ENCODE peak calls at places on chromosome 19, in nine cellular contexts. One of them, this sample, is unnamed.

GRCh38 chr19:55096061-55096701 is 20.5 kb downstream of the EPS8L1 start:
- DNase-seq in NCI-H1417 treated with DMSO at 0.1 percent for 48 hours: no peak
- DNase-seq in spleen: no peak
- DNase-seq in activated gamma-delta T cell: no peak
- DNase-seq in stimulated activated naive B cell treated with anti-CD40 and anti-IgM and Interleukin-4, amounts not matched to agents 10 μg/mL and 1 μg/mL and 100 μg/mL, for 72 hours: no peak
- DNase-seq in stimulated activated CD8-positive, alpha-beta memory T cell treated with anti-CD3 and anti-CD28 coated beads, Interleukin-15, amount 100 ng/mL, for 1 hour: no peak
- DNase-seq in RWPE1: no peak
- DNase-seq in activated CD4-positive, alpha-beta T cell treated with anti-CD3 and anti-CD28 coated beads, Interleukin-2, amount 50 U/mL, for 48 hours: no peak
- DNase-seq in T1000: no peak
- DNase-seq in this sample: no peak

GRCh38 chr19:4393947-4394590 is 6.3 kb downstream of the SH3GL1 start:
- DNase-seq in spleen: no peak
- DNase-seq in NCI-H1417 treated with DMSO at 0.1 percent for 48 hours: no peak
- DNase-seq in stimulated activated naive B cell treated with anti-CD40 and anti-IgM and Interleukin-4, amounts not matched to agents 10 μg/mL and 1 μg/mL and 100 μg/mL, for 72 hours: no peak
- DNase-seq in RWPE1: no peak
- DNase-seq in T1000: no peak
- DNase-seq in activated gamma-delta T cell: no peak
- DNase-seq in activated CD4-positive, alpha-beta T cell treated with anti-CD3 and anti-CD28 coated beads, Interleukin-2, amount 50 U/mL, for 48 hours: no peak
- DNase-seq in stimulated activated CD8-positive, alpha-beta memory T cell treated with anti-CD3 and anti-CD28 coated beads, Interleukin-15, amount 100 ng/mL, for 1 hour: no peak
- DNase-seq in this sample: no peak

GRCh38 chr19:32047788-32048187 is 297.6 kb upstream of the ZNF507 start:
- DNase-seq in stimulated activated CD8-positive, alpha-beta memory T cell treated with anti-CD3 and anti-CD28 coated beads, Interleukin-15, amount 100 ng/mL, for 1 hour: no peak
- DNase-seq in T1000: no peak
- DNase-seq in RWPE1: no peak
- DNase-seq in stimulated activated naive B cell treated with anti-CD40 and anti-IgM and Interleukin-4, amounts not matched to agents 10 μg/mL and 1 μg/mL and 100 μg/mL, for 72 hours: no peak
- DNase-seq in NCI-H1417 treated with DMSO at 0.1 percent for 48 hours: no peak
- DNase-seq in activated CD4-positive, alpha-beta T cell treated with anti-CD3 and anti-CD28 coated beads, Interleukin-2, amount 50 U/mL, for 48 hours: no peak
- DNase-seq in activated gamma-delta T cell: no peak
- DNase-seq in spleen: no peak
- DNase-seq in this sample: no peak

GRCh38 chr19:55622242-55622969 is 2.0 kb downstream of the ZNF784 start:
- DNase-seq in stimulated activated CD8-positive, alpha-beta memory T cell treated with anti-CD3 and anti-CD28 coated beads, Interleukin-15, amount 100 ng/mL, for 1 hour: no peak
- DNase-seq in activated gamma-delta T cell: no peak
- DNase-seq in spleen: peak; percentile 78
- DNase-seq in NCI-H1417 treated with DMSO at 0.1 percent for 48 hours: no peak
- DNase-seq in activated CD4-positive, alpha-beta T cell treated with anti-CD3 and anti-CD28 coated beads, Interleukin-2, amount 50 U/mL, for 48 hours: no peak
- DNase-seq in RWPE1: no peak
- DNase-seq in T1000: no peak
- DNase-seq in stimulated activated naive B cell treated with anti-CD40 and anti-IgM and Interleukin-4, amounts not matched to agents 10 μg/mL and 1 μg/mL and 100 μg/mL, for 72 hours: no peak
- DNase-seq in this sample: no peak

GRCh38 chr19:36182612-36183454 is 30.6 kb upstream of the COX7A1 start:
- DNase-seq in NCI-H1417 treated with DMSO at 0.1 percent for 48 hours: no peak
- DNase-seq in activated gamma-delta T cell: no peak
- DNase-seq in activated CD4-positive, alpha-beta T cell treated with anti-CD3 and anti-CD28 coated beads, Interleukin-2, amount 50 U/mL, for 48 hours: no peak
- DNase-seq in stimulated activated naive B cell treated with anti-CD40 and anti-IgM and Interleukin-4, amounts not matched to agents 10 μg/mL and 1 μg/mL and 100 μg/mL, for 72 hours: no peak
- DNase-seq in RWPE1: peak; percentile 24
- DNase-seq in T1000: no peak
- DNase-seq in stimulated activated CD8-positive, alpha-beta memory T cell treated with anti-CD3 and anti-CD28 coated beads, Interleukin-15, amount 100 ng/mL, for 1 hour: no peak
- DNase-seq in spleen: no peak
- DNase-seq in this sample: no peak

GRCh38 chr19:10760268-10760944 is 42.5 kb downstream of the DNM2 start:
- DNase-seq in stimulated activated naive B cell treated with anti-CD40 and anti-IgM and Interleukin-4, amounts not matched to agents 10 μg/mL and 1 μg/mL and 100 μg/mL, for 72 hours: peak; percentile 47
- DNase-seq in activated gamma-delta T cell: no peak
- DNase-seq in T1000: no peak
- DNase-seq in RWPE1: no peak
- DNase-seq in activated CD4-positive, alpha-beta T cell treated with anti-CD3 and anti-CD28 coated beads, Interleukin-2, amount 50 U/mL, for 48 hours: peak; percentile 34
- DNase-seq in stimulated activated CD8-positive, alpha-beta memory T cell treated with anti-CD3 and anti-CD28 coated beads, Interleukin-15, amount 100 ng/mL, for 1 hour: no peak
- DNase-seq in spleen: no peak
- DNase-seq in NCI-H1417 treated with DMSO at 0.1 percent for 48 hours: no peak
- DNase-seq in this sample: no peak

GRCh38 chr19:7397687-7398086 is 49.0 kb downstream of the ARHGEF18 start:
- DNase-seq in activated gamma-delta T cell: no peak
- DNase-seq in T1000: peak; percentile 28
- DNase-seq in stimulated activated CD8-positive, alpha-beta memory T cell treated with anti-CD3 and anti-CD28 coated beads, Interleukin-15, amount 100 ng/mL, for 1 hour: no peak
- DNase-seq in NCI-H1417 treated with DMSO at 0.1 percent for 48 hours: no peak
- DNase-seq in activated CD4-positive, alpha-beta T cell treated with anti-CD3 and anti-CD28 coated beads, Interleukin-2, amount 50 U/mL, for 48 hours: no peak
- DNase-seq in RWPE1: no peak
- DNase-seq in spleen: no peak
- DNase-seq in stimulated activated naive B cell treated with anti-CD40 and anti-IgM and Interleukin-4, amounts not matched to agents 10 μg/mL and 1 μg/mL and 100 μg/mL, for 72 hours: no peak
- DNase-seq in this sample: no peak

GRCh38 chr19:16888629-16889371 is at the start of gene F2RL3:
- DNase-seq in activated CD4-positive, alpha-beta T cell treated with anti-CD3 and anti-CD28 coated beads, Interleukin-2, amount 50 U/mL, for 48 hours: no peak
- DNase-seq in T1000: no peak
- DNase-seq in NCI-H1417 treated with DMSO at 0.1 percent for 48 hours: no peak
- DNase-seq in RWPE1: no peak
- DNase-seq in activated gamma-delta T cell: no peak
- DNase-seq in stimulated activated CD8-positive, alpha-beta memory T cell treated with anti-CD3 and anti-CD28 coated beads, Interleukin-15, amount 100 ng/mL, for 1 hour: no peak
- DNase-seq in stimulated activated naive B cell treated with anti-CD40 and anti-IgM and Interleukin-4, amounts not matched to agents 10 μg/mL and 1 μg/mL and 100 μg/mL, for 72 hours: peak; percentile 43
- DNase-seq in spleen: peak; percentile 86
- DNase-seq in this sample: no peak

GRCh38 chr19:2050349-2050990 is 574 bp downstream of the MKNK2 start:
- DNase-seq in stimulated activated naive B cell treated with anti-CD40 and anti-IgM and Interleukin-4, amounts not matched to agents 10 μg/mL and 1 μg/mL and 100 μg/mL, for 72 hours: no peak
- DNase-seq in activated gamma-delta T cell: no peak
- DNase-seq in activated CD4-positive, alpha-beta T cell treated with anti-CD3 and anti-CD28 coated beads, Interleukin-2, amount 50 U/mL, for 48 hours: no peak
- DNase-seq in stimulated activated CD8-positive, alpha-beta memory T cell treated with anti-CD3 and anti-CD28 coated beads, Interleukin-15, amount 100 ng/mL, for 1 hour: no peak
- DNase-seq in T1000: no peak
- DNase-seq in spleen: no peak
- DNase-seq in NCI-H1417 treated with DMSO at 0.1 percent for 48 hours: no peak
- DNase-seq in RWPE1: no peak
- DNase-seq in this sample: peak; percentile 68

GRCh38 chr19:1370579-1371361 is 12.9 kb upstream of the NDUFS7 start:
- DNase-seq in stimulated activated naive B cell treated with anti-CD40 and anti-IgM and Interleukin-4, amounts not matched to agents 10 μg/mL and 1 μg/mL and 100 μg/mL, for 72 hours: no peak
- DNase-seq in spleen: no peak
- DNase-seq in activated gamma-delta T cell: no peak
- DNase-seq in stimulated activated CD8-positive, alpha-beta memory T cell treated with anti-CD3 and anti-CD28 coated beads, Interleukin-15, amount 100 ng/mL, for 1 hour: no peak
- DNase-seq in RWPE1: no peak
- DNase-seq in NCI-H1417 treated with DMSO at 0.1 percent for 48 hours: no peak
- DNase-seq in activated CD4-positive, alpha-beta T cell treated with anti-CD3 and anti-CD28 coated beads, Interleukin-2, amount 50 U/mL, for 48 hours: no peak
- DNase-seq in T1000: no peak
- DNase-seq in this sample: no peak

GRCh38 chr19:48444129-48444932 is 1.5 kb upstream of the GRWD1 start:
- DNase-seq in T1000: no peak
- DNase-seq in stimulated activated CD8-positive, alpha-beta memory T cell treated with anti-CD3 and anti-CD28 coated beads, Interleukin-15, amount 100 ng/mL, for 1 hour: no peak
- DNase-seq in RWPE1: no peak
- DNase-seq in NCI-H1417 treated with DMSO at 0.1 percent for 48 hours: no peak
- DNase-seq in spleen: peak; percentile 76
- DNase-seq in activated gamma-delta T cell: no peak
- DNase-seq in activated CD4-positive, alpha-beta T cell treated with anti-CD3 and anti-CD28 coated beads, Interleukin-2, amount 50 U/mL, for 48 hours: no peak
- DNase-seq in stimulated activated naive B cell treated with anti-CD40 and anti-IgM and Interleukin-4, amounts not matched to agents 10 μg/mL and 1 μg/mL and 100 μg/mL, for 72 hours: no peak
- DNase-seq in this sample: no peak

GRCh38 chr19:4911786-4912672 is 2.7 kb downstream of the UHRF1 start:
- DNase-seq in stimulated activated naive B cell treated with anti-CD40 and anti-IgM and Interleukin-4, amounts not matched to agents 10 μg/mL and 1 μg/mL and 100 μg/mL, for 72 hours: peak; percentile 43
- DNase-seq in RWPE1: peak; percentile 98
- DNase-seq in activated gamma-delta T cell: no peak
- DNase-seq in spleen: peak; percentile 83
- DNase-seq in NCI-H1417 treated with DMSO at 0.1 percent for 48 hours: no peak
- DNase-seq in stimulated activated CD8-positive, alpha-beta memory T cell treated with anti-CD3 and anti-CD28 coated beads, Interleukin-15, amount 100 ng/mL, for 1 hour: peak; percentile 43
- DNase-seq in activated CD4-positive, alpha-beta T cell treated with anti-CD3 and anti-CD28 coated beads, Interleukin-2, amount 50 U/mL, for 48 hours: peak; percentile 74
- DNase-seq in T1000: peak; percentile 93
- DNase-seq in this sample: peak; percentile 88

GRCh38 chr19:38846097-38846496 is 3.7 kb downstream of the HNRNPL start:
- DNase-seq in activated gamma-delta T cell: no peak
- DNase-seq in T1000: no peak
- DNase-seq in RWPE1: no peak
- DNase-seq in activated CD4-positive, alpha-beta T cell treated with anti-CD3 and anti-CD28 coated beads, Interleukin-2, amount 50 U/mL, for 48 hours: no peak
- DNase-seq in spleen: peak; percentile 35
- DNase-seq in NCI-H1417 treated with DMSO at 0.1 percent for 48 hours: no peak
- DNase-seq in stimulated activated naive B cell treated with anti-CD40 and anti-IgM and Interleukin-4, amounts not matched to agents 10 μg/mL and 1 μg/mL and 100 μg/mL, for 72 hours: no peak
- DNase-seq in stimulated activated CD8-positive, alpha-beta memory T cell treated with anti-CD3 and anti-CD28 coated beads, Interleukin-15, amount 100 ng/mL, for 1 hour: no peak
- DNase-seq in this sample: no peak

GRCh38 chr19:6667114-6667627 is 2.8 kb downstream of the TNFSF14 start:
- DNase-seq in T1000: no peak
- DNase-seq in spleen: peak; percentile 87
- DNase-seq in RWPE1: peak; percentile 77
- DNase-seq in activated gamma-delta T cell: no peak
- DNase-seq in NCI-H1417 treated with DMSO at 0.1 percent for 48 hours: no peak
- DNase-seq in activated CD4-positive, alpha-beta T cell treated with anti-CD3 and anti-CD28 coated beads, Interleukin-2, amount 50 U/mL, for 48 hours: peak; percentile 58
- DNase-seq in stimulated activated naive B cell treated with anti-CD40 and anti-IgM and Interleukin-4, amounts not matched to agents 10 μg/mL and 1 μg/mL and 100 μg/mL, for 72 hours: no peak
- DNase-seq in stimulated activated CD8-positive, alpha-beta memory T cell treated with anti-CD3 and anti-CD28 coated beads, Interleukin-15, amount 100 ng/mL, for 1 hour: no peak
- DNase-seq in this sample: no peak

GRCh38 chr19:35309481-35310279 is 17.7 kb downstream of the MAG start:
- DNase-seq in activated gamma-delta T cell: no peak
- DNase-seq in NCI-H1417 treated with DMSO at 0.1 percent for 48 hours: no peak
- DNase-seq in activated CD4-positive, alpha-beta T cell treated with anti-CD3 and anti-CD28 coated beads, Interleukin-2, amount 50 U/mL, for 48 hours: no peak
- DNase-seq in RWPE1: no peak
- DNase-seq in stimulated activated CD8-positive, alpha-beta memory T cell treated with anti-CD3 and anti-CD28 coated beads, Interleukin-15, amount 100 ng/mL, for 1 hour: no peak
- DNase-seq in spleen: no peak
- DNase-seq in stimulated activated naive B cell treated with anti-CD40 and anti-IgM and Interleukin-4, amounts not matched to agents 10 μg/mL and 1 μg/mL and 100 μg/mL, for 72 hours: no peak
- DNase-seq in T1000: no peak
- DNase-seq in this sample: no peak

GRCh38 chr19:1780272-1780957 is 27.1 kb downstream of the ONECUT3 start:
- DNase-seq in stimulated activated naive B cell treated with anti-CD40 and anti-IgM and Interleukin-4, amounts not matched to agents 10 μg/mL and 1 μg/mL and 100 μg/mL, for 72 hours: no peak
- DNase-seq in T1000: peak; percentile 28
- DNase-seq in NCI-H1417 treated with DMSO at 0.1 percent for 48 hours: no peak
- DNase-seq in stimulated activated CD8-positive, alpha-beta memory T cell treated with anti-CD3 and anti-CD28 coated beads, Interleukin-15, amount 100 ng/mL, for 1 hour: no peak
- DNase-seq in spleen: no peak
- DNase-seq in activated gamma-delta T cell: no peak
- DNase-seq in RWPE1: no peak
- DNase-seq in activated CD4-positive, alpha-beta T cell treated with anti-CD3 and anti-CD28 coated beads, Interleukin-2, amount 50 U/mL, for 48 hours: no peak
- DNase-seq in this sample: no peak

GRCh38 chr19:43430142-43430710 is 15.5 kb downstream of the TEX101 start:
- DNase-seq in T1000: no peak
- DNase-seq in NCI-H1417 treated with DMSO at 0.1 percent for 48 hours: no peak
- DNase-seq in RWPE1: no peak
- DNase-seq in activated CD4-positive, alpha-beta T cell treated with anti-CD3 and anti-CD28 coated beads, Interleukin-2, amount 50 U/mL, for 48 hours: no peak
- DNase-seq in stimulated activated CD8-positive, alpha-beta memory T cell treated with anti-CD3 and anti-CD28 coated beads, Interleukin-15, amount 100 ng/mL, for 1 hour: no peak
- DNase-seq in spleen: no peak
- DNase-seq in activated gamma-delta T cell: no peak
- DNase-seq in stimulated activated naive B cell treated with anti-CD40 and anti-IgM and Interleukin-4, amounts not matched to agents 10 μg/mL and 1 μg/mL and 100 μg/mL, for 72 hours: no peak
- DNase-seq in this sample: no peak

GRCh38 chr19:35509861-35510625 is 3.4 kb downstream of the DMKN start:
- DNase-seq in T1000: no peak
- DNase-seq in stimulated activated CD8-positive, alpha-beta memory T cell treated with anti-CD3 and anti-CD28 coated beads, Interleukin-15, amount 100 ng/mL, for 1 hour: peak; percentile 64
- DNase-seq in RWPE1: peak; percentile 93
- DNase-seq in activated gamma-delta T cell: peak; percentile 40
- DNase-seq in NCI-H1417 treated with DMSO at 0.1 percent for 48 hours: no peak
- DNase-seq in stimulated activated naive B cell treated with anti-CD40 and anti-IgM and Interleukin-4, amounts not matched to agents 10 μg/mL and 1 μg/mL and 100 μg/mL, for 72 hours: peak; percentile 63
- DNase-seq in activated CD4-positive, alpha-beta T cell treated with anti-CD3 and anti-CD28 coated beads, Interleukin-2, amount 50 U/mL, for 48 hours: peak; percentile 83
- DNase-seq in spleen: peak; percentile 93
- DNase-seq in this sample: peak; percentile 95

GRCh38 chr19:6126335-6126974 is 9.0 kb upstream of the ACSBG2 start:
- DNase-seq in activated gamma-delta T cell: no peak
- DNase-seq in T1000: no peak
- DNase-seq in stimulated activated naive B cell treated with anti-CD40 and anti-IgM and Interleukin-4, amounts not matched to agents 10 μg/mL and 1 μg/mL and 100 μg/mL, for 72 hours: no peak
- DNase-seq in spleen: no peak
- DNase-seq in stimulated activated CD8-positive, alpha-beta memory T cell treated with anti-CD3 and anti-CD28 coated beads, Interleukin-15, amount 100 ng/mL, for 1 hour: no peak
- DNase-seq in RWPE1: peak; percentile 66
- DNase-seq in activated CD4-positive, alpha-beta T cell treated with anti-CD3 and anti-CD28 coated beads, Interleukin-2, amount 50 U/mL, for 48 hours: no peak
- DNase-seq in NCI-H1417 treated with DMSO at 0.1 percent for 48 hours: peak; percentile 4
- DNase-seq in this sample: no peak

GRCh38 chr19:30316560-30317106 is 55.6 kb upstream of the ZNF536 start:
- DNase-seq in NCI-H1417 treated with DMSO at 0.1 percent for 48 hours: no peak
- DNase-seq in activated CD4-positive, alpha-beta T cell treated with anti-CD3 and anti-CD28 coated beads, Interleukin-2, amount 50 U/mL, for 48 hours: no peak
- DNase-seq in stimulated activated CD8-positive, alpha-beta memory T cell treated with anti-CD3 and anti-CD28 coated beads, Interleukin-15, amount 100 ng/mL, for 1 hour: no peak
- DNase-seq in RWPE1: no peak
- DNase-seq in stimulated activated naive B cell treated with anti-CD40 and anti-IgM and Interleukin-4, amounts not matched to agents 10 μg/mL and 1 μg/mL and 100 μg/mL, for 72 hours: no peak
- DNase-seq in spleen: no peak
- DNase-seq in activated gamma-delta T cell: no peak
- DNase-seq in T1000: no peak
- DNase-seq in this sample: no peak

GRCh38 chr19:30162718-30163117 is 209.5 kb upstream of the ZNF536 start:
- DNase-seq in activated CD4-positive, alpha-beta T cell treated with anti-CD3 and anti-CD28 coated beads, Interleukin-2, amount 50 U/mL, for 48 hours: no peak
- DNase-seq in NCI-H1417 treated with DMSO at 0.1 percent for 48 hours: no peak
- DNase-seq in T1000: no peak
- DNase-seq in stimulated activated CD8-positive, alpha-beta memory T cell treated with anti-CD3 and anti-CD28 coated beads, Interleukin-15, amount 100 ng/mL, for 1 hour: no peak
- DNase-seq in spleen: no peak
- DNase-seq in RWPE1: no peak
- DNase-seq in stimulated activated naive B cell treated with anti-CD40 and anti-IgM and Interleukin-4, amounts not matched to agents 10 μg/mL and 1 μg/mL and 100 μg/mL, for 72 hours: no peak
- DNase-seq in activated gamma-delta T cell: no peak
- DNase-seq in this sample: no peak

GRCh38 chr19:11296264-11296663 is 304 bp downstream of the TSPAN16 start:
- DNase-seq in stimulated activated CD8-positive, alpha-beta memory T cell treated with anti-CD3 and anti-CD28 coated beads, Interleukin-15, amount 100 ng/mL, for 1 hour: no peak
- DNase-seq in RWPE1: no peak
- DNase-seq in NCI-H1417 treated with DMSO at 0.1 percent for 48 hours: no peak
- DNase-seq in spleen: no peak
- DNase-seq in activated gamma-delta T cell: no peak
- DNase-seq in activated CD4-positive, alpha-beta T cell treated with anti-CD3 and anti-CD28 coated beads, Interleukin-2, amount 50 U/mL, for 48 hours: no peak
- DNase-seq in T1000: no peak
- DNase-seq in stimulated activated naive B cell treated with anti-CD40 and anti-IgM and Interleukin-4, amounts not matched to agents 10 μg/mL and 1 μg/mL and 100 μg/mL, for 72 hours: no peak
- DNase-seq in this sample: no peak

GRCh38 chr19:23075031-23075733 is 41.6 kb upstream of the ZNF730 start:
- DNase-seq in stimulated activated naive B cell treated with anti-CD40 and anti-IgM and Interleukin-4, amounts not matched to agents 10 μg/mL and 1 μg/mL and 100 μg/mL, for 72 hours: peak; percentile 23
- DNase-seq in NCI-H1417 treated with DMSO at 0.1 percent for 48 hours: peak; percentile 52
- DNase-seq in activated CD4-positive, alpha-beta T cell treated with anti-CD3 and anti-CD28 coated beads, Interleukin-2, amount 50 U/mL, for 48 hours: peak; percentile 1
- DNase-seq in spleen: peak; percentile 71
- DNase-seq in activated gamma-delta T cell: no peak
- DNase-seq in T1000: peak; percentile 65
- DNase-seq in RWPE1: no peak
- DNase-seq in stimulated activated CD8-positive, alpha-beta memory T cell treated with anti-CD3 and anti-CD28 coated beads, Interleukin-15, amount 100 ng/mL, for 1 hour: no peak
- DNase-seq in this sample: peak; percentile 51

This sample was measured in activated CD8-positive, alpha-beta memory T cell treated with anti-CD3 and anti-CD28 coated beads, Interleukin-2, amount 50 U/mL, for 48 hours.